ENCODE peak calls at places on chromosomes 12 and 14, in eight cellular contexts. Z is uterus, B is ovary, T is fibroblast of lung, R is colonic mucosa, P is heart left ventricle, J is psoas muscle, A is breast epithelium. W is an unnamed sample. For H3K4me1, the result is how much of the 10 kb centered on the place peaks cover.

GRCh38 chr12:64670039-64670438 is 59.7 kb downstream of the RASSF3 start:
- DNase-seq in Z (no peak), A (no peak), R (no peak), T (no peak), P (no peak), J (no peak), B (no peak), W (no peak)

GRCh38 chr12:19963972-19964371 is 404.4 kb upstream of the PDE3A start:
- DNase-seq in J (no peak), P (no peak), B (no peak), Z (no peak), A (no peak), T (no peak), R (no peak), W (no peak)

GRCh38 chr12:57829025-57829777 is 10.7 kb upstream of the AVIL start:
- DNase-seq in Z (no peak), R (no peak), P (no peak), A (no peak), T (no peak), B (no peak), J (no peak), W (no peak)

GRCh38 chr12:5022465-5023061 is 21.1 kb upstream of the KCNA5 start:
- DNase-seq in B (no peak), P (peak), J (no peak), A (peak), R (peak), Z (no peak), T (peak), W (no peak)

GRCh38 chr12:47012552-47012951 is 66.9 kb upstream of the PCED1B start:
- DNase-seq in A (no peak), T (no peak), P (no peak), Z (no peak), J (no peak), R (no peak), B (no peak), W (no peak)

GRCh38 chr12:55728185-55728931 is 451 bp downstream of the CD63 start:
- DNase-seq in J (peak), A (no peak), T (peak), P (peak), R (peak), B (peak), Z (peak), W (no peak)

GRCh38 chr14:66425402-66425801 is 60.8 kb upstream of the CCDC196 start:
- DNase-seq in J (peak), Z (no peak), A (no peak), R (no peak), B (no peak), T (no peak), P (peak), W (no peak)

GRCh38 chr12:40622246-40622838 is 69.9 kb upstream of the CNTN1 start:
- DNase-seq in A (peak), T (peak), J (peak), P (peak), Z (peak), B (peak), R (peak), W (peak)

GRCh38 chr12:108825205-108825950 is 32.0 kb downstream of the SSH1 start:
- DNase-seq in T (peak), A (no peak), B (no peak), P (no peak), J (no peak), R (no peak), Z (no peak), W (no peak)
- H3K4me1 ChIP-seq in T (under half), A (under half), B (under half), P (half or more), J (half or more), R (under half), Z (under half), W (under half)

DNA sequence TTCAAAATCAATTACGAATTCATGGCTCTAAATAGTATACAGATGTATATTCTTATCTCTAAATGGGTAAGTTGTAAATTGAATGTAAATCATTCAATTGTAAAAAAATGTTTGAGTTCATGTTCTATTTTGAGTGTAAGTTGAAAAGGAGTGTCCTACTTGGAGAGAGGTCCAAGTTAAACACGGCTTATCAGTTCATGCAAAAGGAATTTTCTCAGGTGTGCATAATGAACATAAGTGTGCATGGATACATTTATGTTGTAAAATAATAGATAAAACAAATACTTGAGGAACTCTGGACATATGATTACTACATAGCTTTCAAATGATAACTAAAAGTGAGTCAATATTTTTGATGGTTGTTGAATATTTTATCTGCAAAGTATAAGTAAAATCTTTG is 79.5 kb downstream of the PPFIA2 start:
- DNase-seq in P (no peak), A (no peak), B (no peak), T (no peak), J (no peak), Z (no peak), R (no peak), W (no peak)
- TF ChIP-seq CTCF in P (no peak), A (no peak), B (no peak), T (no peak), J (no peak), Z (no peak), R (no peak), W (no peak)

GRCh38 chr14:36517242-36518030 is 2.6 kb downstream of the NKX2-1 start:
- DNase-seq in R (no peak), Z (no peak), B (no peak), T (no peak), A (no peak), J (no peak), P (no peak), W (no peak)
- H3K4me1 ChIP-seq in R (under half), Z (under half), B (under half), T (under half), A (under half), J (under half), P (under half), W (under half)

GRCh38 chr14:77808250-77808649 is 8.3 kb downstream of the ADCK1 start:
- DNase-seq in J (no peak), B (no peak), A (no peak), P (no peak), R (no peak), Z (no peak), T (no peak), W (no peak)

GRCh38 chr14:77805703-77806102 is 5.8 kb downstream of the ADCK1 start:
- DNase-seq in T (no peak), Z (no peak), A (no peak), B (no peak), P (no peak), R (no peak), J (no peak), W (no peak)

GRCh38 chr14:77809011-77809410 is 9.1 kb downstream of the ADCK1 start:
- DNase-seq in A (no peak), B (no peak), J (no peak), T (no peak), P (no peak), Z (no peak), R (no peak), W (no peak)

GRCh38 chr14:77800814-77801213 is 905 bp downstream of the ADCK1 start:
- DNase-seq in R (no peak), J (no peak), Z (no peak), A (no peak), T (no peak), P (no peak), B (no peak), W (no peak)

DNA sequence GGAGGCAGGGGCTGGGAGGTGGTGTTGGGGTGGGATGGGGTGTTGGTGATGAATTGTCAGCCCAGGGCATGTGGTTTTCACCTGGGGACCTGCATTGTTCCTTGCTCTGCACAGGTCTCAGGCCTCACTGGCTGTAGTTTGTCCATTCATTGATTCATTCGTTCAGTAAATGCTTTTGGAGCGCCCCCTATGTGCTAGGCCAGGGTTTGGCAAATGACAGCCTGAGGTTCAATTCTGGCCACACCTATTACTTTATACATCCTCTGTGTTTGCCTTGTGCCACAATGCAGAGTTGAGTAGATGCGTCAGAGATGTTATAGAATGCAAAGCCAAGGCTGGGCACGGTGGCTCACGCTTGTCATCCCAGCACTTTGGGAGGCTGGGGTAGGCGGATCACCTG is 4.7 kb downstream of the ADCK1 start:
- DNase-seq in P (no peak), A (no peak), R (peak), T (no peak), J (no peak), B (no peak), Z (no peak), W (no peak)
- TF ChIP-seq CTCF in P (no peak), A (no peak), R (no peak), T (peak), J (no peak), B (no peak), Z (no peak), W (no peak)